ENCODE peak calls at places on chromosomes 12 and 14, in four cellular contexts. J is GM12864, G is AG10803, B is MM.1S. I is an unnamed sample.

GRCh38 chr12:22974865-22975264 is 349.9 kb downstream of the ETNK1 start:
- DNase-seq in B (no peak), J (no peak), G (peak), I (no peak)

GRCh38 chr14:24132061-24132685 is 1.7 kb downstream of the FITM1 start:
- DNase-seq in G (no peak), B (no peak), J (no peak), I (peak)

GRCh38 chr12:108193922-108194321 is 64.8 kb downstream of the WSCD2 start:
- DNase-seq in J (no peak), B (peak), G (peak), I (no peak)

GRCh38 chr12:34390171-34390841 is 368.0 kb downstream of the ALG10 start:
- DNase-seq in G (no peak), J (no peak), B (no peak), I (no peak)

GRCh38 chr12:4392223-4392742 is 12.8 kb upstream of the FGF23 start:
- DNase-seq in J (no peak), G (no peak), B (no peak), I (no peak)

GRCh38 chr14:23793532-23793931 is 157.4 kb downstream of the DHRS2 start:
- DNase-seq in G (no peak), B (no peak), J (no peak), I (no peak)

GRCh38 chr12:93748672-93749403 is 71.7 kb downstream of the CRADD start:
- DNase-seq in B (no peak), G (no peak), J (no peak), I (no peak)

GRCh38 chr14:95409472-95410307 is 90.0 kb upstream of the CLMN start:
- DNase-seq in B (no peak), J (no peak), G (no peak), I (no peak)

GRCh38 chr12:121579981-121580868 is 598 bp downstream of the KDM2B start:
- DNase-seq in G (peak), B (peak), J (no peak), I (peak)

GRCh38 chr14:45091696-45092095 is 7.8 kb downstream of the PRPF39 start:
- DNase-seq in G (peak), J (no peak), B (no peak), I (no peak)

GRCh38 chr12:131008461-131009270 is 55.0 kb downstream of the ADGRD1 start:
- DNase-seq in G (no peak), J (no peak), B (no peak), I (no peak)

GRCh38 chr14:52974406-52974805 is 23.6 kb upstream of the FERMT2 start:
- DNase-seq in J (no peak), B (no peak), G (no peak), I (no peak)

GRCh38 chr12:117718559-117718958 is 250.2 kb downstream of the KSR2 start:
- DNase-seq in B (no peak), G (peak), J (no peak), I (no peak)

GRCh38 chr12:44101470-44101869 is 265.6 kb downstream of the TMEM117 start:
- DNase-seq in J (no peak), B (no peak), G (no peak), I (no peak)

GRCh38 chr14:63991833-63992232 is 139.0 kb downstream of the SYNE2 start:
- DNase-seq in J (no peak), G (no peak), B (no peak), I (no peak)

GRCh38 chr14:89351958-89352404 is 65.1 kb downstream of the FOXN3 start:
- DNase-seq in J (no peak), B (no peak), G (no peak), I (no peak)

GRCh38 chr12:14261861-14262260 is 103.6 kb upstream of the ATF7IP start:
- DNase-seq in B (no peak), G (no peak), J (no peak), I (no peak)

GRCh38 chr14:101731187-101732080 is 30.1 kb upstream of the PPP2R5C start:
- DNase-seq in B (peak), G (peak), J (peak), I (peak)

GRCh38 chr12:131783915-131784541 is 44.2 kb upstream of the MMP17 start:
- DNase-seq in B (peak), G (peak), J (no peak), I (peak)

GRCh38 chr14:38964630-38965029 is 138.4 kb downstream of the SEC23A start:
- DNase-seq in J (no peak), G (peak), B (no peak), I (no peak)

GRCh38 chr12:80838708-80839107 is 99.0 kb downstream of the LIN7A start:
- DNase-seq in B (no peak), J (no peak), G (peak), I (no peak)

GRCh38 chr14:20176330-20176729 is 14.4 kb upstream of the OR11G2 start:
- DNase-seq in B (no peak), J (no peak), G (no peak), I (no peak)

GRCh38 chr14:36996857-36997590 is 175.4 kb downstream of the SLC25A21 start:
- DNase-seq in B (no peak), J (no peak), G (no peak), I (no peak)

GRCh38 chr12:109861689-109862314 is 18.5 kb downstream of the GLTP start:
- DNase-seq in J (no peak), B (no peak), G (no peak), I (no peak)

GRCh38 chr12:6958609-6959375 is 7.6 kb downstream of the PTPN6 start:
- DNase-seq in G (no peak), B (peak), J (peak), I (peak)
- H3K4me3 ChIP-seq in G (no peak), B (peak), J (peak), I (peak)

DNA sequence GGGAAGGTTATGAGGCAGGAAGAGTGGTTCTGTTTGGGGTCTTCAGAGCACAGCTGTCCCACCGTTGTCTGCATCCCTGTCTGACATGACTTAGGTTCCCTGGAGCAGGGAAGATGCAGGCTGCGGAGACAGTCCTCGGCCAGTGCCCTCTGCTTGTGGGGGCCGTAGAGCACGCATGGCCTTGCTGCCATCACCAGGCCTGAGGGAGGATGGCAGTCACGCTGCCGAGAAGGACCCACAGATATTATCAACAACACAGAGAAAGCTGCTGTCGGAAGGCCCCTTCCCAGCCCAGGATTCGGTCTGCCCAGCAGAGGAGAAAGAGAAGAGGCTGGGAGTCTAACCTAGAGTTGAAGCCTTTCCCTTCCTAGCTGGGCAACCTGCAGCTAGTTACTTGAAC is 35.0 kb downstream of the ERH start:
- DNase-seq in J (no peak), B (no peak), G (peak), I (no peak)
- TF ChIP-seq CTCF in J (peak), B (no peak), G (peak), I (peak)

GRCh38 chr12:15782667-15783066 is 6.5 kb downstream of the EPS8 start:
- DNase-seq in G (no peak), J (no peak), B (no peak), I (no peak)

GRCh38 chr12:15777355-15778012 is 11.7 kb downstream of the EPS8 start:
- DNase-seq in B (no peak), G (no peak), J (no peak), I (no peak)

GRCh38 chr12:15783288-15783687 is 5.9 kb downstream of the EPS8 start:
- DNase-seq in B (no peak), J (no peak), G (no peak), I (no peak)

GRCh38 chr12:15778126-15778525 is 11.1 kb downstream of the EPS8 start:
- DNase-seq in J (no peak), G (peak), B (no peak), I (no peak)

DNA sequence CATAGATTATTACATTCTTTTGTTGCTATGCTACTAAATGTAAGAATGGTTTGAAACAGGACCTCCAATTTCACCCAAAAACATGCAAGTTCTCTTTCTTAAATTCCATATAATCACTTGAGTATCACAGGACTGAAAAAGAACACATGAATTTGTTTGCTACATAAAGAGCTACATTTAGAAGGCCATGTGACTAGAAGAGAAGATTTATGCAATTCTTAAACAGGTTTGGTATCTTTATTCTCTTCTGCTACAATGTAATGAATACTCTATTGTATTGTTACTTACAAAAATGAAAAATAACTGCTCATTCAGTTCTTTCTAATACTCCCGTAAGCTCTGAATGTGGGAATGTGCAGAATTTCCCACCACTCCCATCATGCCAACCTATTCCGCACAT is 9.3 kb downstream of the EPS8 start:
- DNase-seq in B (no peak), J (no peak), G (no peak), I (no peak)
- H3K4me3 ChIP-seq in B (no peak), J (no peak), G (no peak), I (no peak)

GRCh38 chr14:73748858-73749357 is 34.7 kb upstream of the PNMA1 start:
- DNase-seq in G (no peak), J (no peak), B (no peak), I (no peak)

GRCh38 chr14:73747386-73748211 is 33.4 kb upstream of the PNMA1 start:
- DNase-seq in B (no peak), J (no peak), G (no peak), I (no peak)

GRCh38 chr14:73744874-73745529 is 30.8 kb upstream of the PNMA1 start:
- DNase-seq in J (no peak), B (no peak), G (no peak), I (no peak)

GRCh38 chr14:73745571-73746539 is 31.7 kb upstream of the PNMA1 start:
- DNase-seq in G (no peak), B (no peak), J (no peak), I (no peak)

GRCh38 chr14:73746540-73747385 is 32.6 kb upstream of the PNMA1 start:
- DNase-seq in J (no peak), G (no peak), B (no peak), I (no peak)
- TF ChIP-seq CTCF in J (peak), G (peak), B (no peak), I (no peak)

DNA sequence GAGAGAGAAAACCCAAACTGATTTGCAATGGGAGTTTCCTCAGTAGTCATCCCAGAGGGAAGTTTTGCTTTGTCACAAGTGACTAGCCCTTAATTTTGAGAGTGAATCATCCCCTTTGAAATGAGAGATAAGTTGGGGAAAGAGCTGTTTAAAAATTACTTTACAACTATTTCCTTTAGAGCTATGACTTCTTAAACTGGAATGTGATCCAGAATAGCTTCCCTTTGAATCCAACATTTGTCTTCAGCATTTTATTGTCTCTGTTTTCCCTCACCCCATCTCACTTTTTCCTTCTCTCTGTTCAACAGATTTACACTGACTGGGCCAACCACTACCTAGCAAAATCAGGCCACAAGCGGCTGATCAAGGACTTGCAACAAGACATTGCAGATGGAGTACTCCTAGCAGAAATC is 109.3 kb downstream of the NAV3 start:
- DNase-seq in J (no peak), G (peak), B (no peak), I (no peak)
- H3K4me3 ChIP-seq in J (no peak), G (peak), B (no peak), I (no peak)

GRCh38 chr14:103294091-103294490 is 39.9 kb upstream of the EIF5 start:
- DNase-seq in G (no peak), B (no peak), J (no peak), I (no peak)

GRCh38 chr14:103293465-103293864 is 40.6 kb upstream of the EIF5 start:
- DNase-seq in J (no peak), G (no peak), B (no peak), I (no peak)

GRCh38 chr14:103298620-103299019 is 35.4 kb upstream of the EIF5 start:
- DNase-seq in J (no peak), G (no peak), B (no peak), I (no peak)

GRCh38 chr14:103296007-103296406 is 38.0 kb upstream of the EIF5 start:
- DNase-seq in G (peak), B (no peak), J (no peak), I (no peak)

GRCh38 chr14:103296987-103297386 is 37.0 kb upstream of the EIF5 start:
- DNase-seq in J (no peak), B (no peak), G (no peak), I (no peak)
- TF ChIP-seq CTCF in J (peak), B (no peak), G (peak), I (no peak)

DNA sequence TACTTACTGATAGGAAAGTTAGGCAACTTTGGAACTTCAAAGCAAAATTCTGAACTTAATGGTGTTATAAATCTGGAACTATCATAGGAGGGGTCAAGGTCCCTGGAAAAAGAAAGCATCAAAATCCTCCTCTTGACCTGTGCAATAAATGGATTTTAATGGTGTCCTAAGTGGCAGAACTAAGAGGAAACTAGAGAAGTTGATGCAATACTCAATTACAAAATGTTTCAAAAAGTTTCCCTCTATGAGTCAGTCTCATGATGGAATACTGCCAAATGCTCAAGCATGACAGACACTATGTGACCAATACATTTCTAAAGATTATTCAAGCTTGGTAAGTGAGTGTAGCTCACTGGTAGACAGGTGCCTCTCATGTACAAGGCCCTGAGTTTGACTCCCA is 47.7 kb upstream of the ERGIC2 start:
- DNase-seq in B (no peak), J (no peak), G (peak), I (peak)
- H3K4me3 ChIP-seq in B (no peak), J (no peak), G (no peak), I (no peak)

DNA sequence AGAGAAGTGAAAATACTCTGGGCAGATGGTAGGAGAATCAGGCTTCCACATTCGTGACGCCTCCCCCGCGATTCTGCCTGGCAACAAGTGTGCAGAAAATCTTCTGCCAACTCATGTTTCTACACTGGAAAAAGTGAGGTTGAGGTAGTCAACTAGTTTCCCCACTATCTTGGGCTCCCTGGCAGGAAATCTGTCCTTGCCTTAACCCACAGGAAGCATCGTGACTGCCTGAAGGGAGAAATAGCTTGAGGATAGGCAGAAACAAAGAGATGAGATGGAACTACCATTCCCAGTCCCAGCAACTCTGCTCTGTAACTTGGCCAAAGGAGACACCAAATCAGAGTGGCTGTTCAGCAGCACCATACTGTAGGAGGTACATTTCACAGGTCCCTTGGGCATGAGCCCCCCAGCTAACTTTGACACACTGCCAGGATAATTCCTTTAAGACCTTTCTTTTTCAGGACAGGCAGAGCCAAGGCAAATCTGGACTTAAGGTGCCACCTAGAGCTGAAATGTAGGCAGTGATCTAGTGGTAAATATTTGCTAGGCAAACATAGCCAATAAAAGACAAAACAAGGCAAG is 205.0 kb downstream of the PTPRO start:
- DNase-seq in J (no peak), G (no peak), B (no peak), I (no peak)
- TF ChIP-seq CTCF in J (no peak), G (peak), B (peak), I (no peak)

I was measured in GM06990.